ENCODE peak calls at places on chromosomes 5 and 9, in eight cellular contexts. One of them, this sample, is unnamed.
A peak's percentile ranks its signal among the peaks of the same experiment; 100 is the strongest.

GRCh38 chr9:99433555-99433954 is 211.5 kb downstream of the SEC61B start:
- DNase-seq in transverse colon: peak; percentile 9
- DNase-seq in suprapubic skin: no peak
- DNase-seq in sigmoid colon: no peak
- DNase-seq in upper lobe of left lung: peak; percentile 89
- DNase-seq in tibial nerve: no peak
- DNase-seq in A549: peak; percentile 63
- DNase-seq in ovary: no peak
- DNase-seq in this sample: peak; percentile 88

GRCh38 chr9:134364391-134365114 is 38.3 kb downstream of the RXRA start:
- DNase-seq in transverse colon: no peak
- DNase-seq in suprapubic skin: no peak
- DNase-seq in sigmoid colon: no peak
- DNase-seq in upper lobe of left lung: no peak
- DNase-seq in tibial nerve: no peak
- DNase-seq in A549: no peak
- DNase-seq in ovary: no peak
- DNase-seq in this sample: no peak

GRCh38 chr9:134522502-134522848 is 119.1 kb upstream of the COL5A1 start:
- DNase-seq in transverse colon: no peak
- DNase-seq in suprapubic skin: no peak
- DNase-seq in sigmoid colon: no peak
- DNase-seq in upper lobe of left lung: no peak
- DNase-seq in tibial nerve: no peak
- DNase-seq in A549: no peak
- DNase-seq in ovary: no peak
- DNase-seq in this sample: no peak

GRCh38 chr5:7828269-7828668 is 22.7 kb downstream of the CFAP90 start:
- DNase-seq in transverse colon: peak; percentile 11
- DNase-seq in suprapubic skin: no peak
- DNase-seq in sigmoid colon: no peak
- DNase-seq in upper lobe of left lung: peak; percentile 77
- DNase-seq in tibial nerve: no peak
- DNase-seq in A549: no peak
- DNase-seq in ovary: no peak
- DNase-seq in this sample: no peak

GRCh38 chr9:2158729-2159128 is 143.6 kb downstream of the SMARCA2 start:
- DNase-seq in transverse colon: no peak
- DNase-seq in suprapubic skin: no peak
- DNase-seq in sigmoid colon: no peak
- DNase-seq in upper lobe of left lung: no peak
- DNase-seq in tibial nerve: no peak
- DNase-seq in A549: no peak
- DNase-seq in ovary: no peak
- DNase-seq in this sample: no peak

GRCh38 chr9:112811518-112811917 is 61.0 kb downstream of the SNX30 start:
- DNase-seq in transverse colon: no peak
- DNase-seq in suprapubic skin: no peak
- DNase-seq in sigmoid colon: no peak
- DNase-seq in upper lobe of left lung: no peak
- DNase-seq in tibial nerve: no peak
- DNase-seq in A549: no peak
- DNase-seq in ovary: no peak
- DNase-seq in this sample: peak; percentile 60

GRCh38 chr9:91162784-91163440 is 198.8 kb downstream of the AUH start:
- DNase-seq in transverse colon: peak; percentile 75
- DNase-seq in suprapubic skin: no peak
- DNase-seq in sigmoid colon: no peak
- DNase-seq in upper lobe of left lung: peak; percentile 84
- DNase-seq in tibial nerve: no peak
- DNase-seq in A549: no peak
- DNase-seq in ovary: no peak
- DNase-seq in this sample: no peak

GRCh38 chr5:111135946-111136345 is 43.8 kb downstream of the WDR36 start:
- DNase-seq in transverse colon: no peak
- DNase-seq in suprapubic skin: no peak
- DNase-seq in sigmoid colon: no peak
- DNase-seq in upper lobe of left lung: no peak
- DNase-seq in tibial nerve: no peak
- DNase-seq in A549: no peak
- DNase-seq in ovary: no peak
- DNase-seq in this sample: no peak

GRCh38 chr9:109454041-109454440 is 44.1 kb downstream of the PTPN3 start:
- DNase-seq in transverse colon: no peak
- DNase-seq in suprapubic skin: no peak
- DNase-seq in sigmoid colon: no peak
- DNase-seq in upper lobe of left lung: no peak
- DNase-seq in tibial nerve: no peak
- DNase-seq in A549: no peak
- DNase-seq in ovary: no peak
- DNase-seq in this sample: no peak

GRCh38 chr5:133113331-133114061 is 61.7 kb downstream of the HSPA4 start:
- DNase-seq in transverse colon: no peak
- DNase-seq in suprapubic skin: no peak
- DNase-seq in sigmoid colon: no peak
- DNase-seq in upper lobe of left lung: no peak
- DNase-seq in tibial nerve: no peak
- DNase-seq in A549: no peak
- DNase-seq in ovary: no peak
- DNase-seq in this sample: no peak

GRCh38 chr9:106860731-106861584 is 2.0 kb upstream of the ZNF462 start:
- DNase-seq in transverse colon: peak; percentile 46
- DNase-seq in suprapubic skin: no peak
- DNase-seq in sigmoid colon: peak; percentile 75
- DNase-seq in upper lobe of left lung: no peak
- DNase-seq in tibial nerve: peak; percentile 19
- DNase-seq in A549: no peak
- DNase-seq in ovary: peak; percentile 49
- DNase-seq in this sample: no peak

GRCh38 chr9:117414906-117415583 is at the start of gene ASTN2:
- DNase-seq in transverse colon: no peak
- DNase-seq in suprapubic skin: no peak
- DNase-seq in sigmoid colon: no peak
- DNase-seq in upper lobe of left lung: no peak
- DNase-seq in tibial nerve: no peak
- DNase-seq in A549: no peak
- DNase-seq in ovary: no peak
- DNase-seq in this sample: no peak

GRCh38 chr5:177610131-177610769 is 10.3 kb downstream of the B4GALT7 start:
- DNase-seq in transverse colon: no peak
- DNase-seq in suprapubic skin: no peak
- DNase-seq in sigmoid colon: no peak
- DNase-seq in upper lobe of left lung: no peak
- DNase-seq in tibial nerve: no peak
- DNase-seq in A549: no peak
- DNase-seq in ovary: no peak
- DNase-seq in this sample: peak; percentile 88

GRCh38 chr5:120464627-120465280 is 654 bp downstream of the PRR16 start:
- DNase-seq in transverse colon: peak; percentile 23
- DNase-seq in suprapubic skin: peak; percentile 76
- DNase-seq in sigmoid colon: peak; percentile 75
- DNase-seq in upper lobe of left lung: peak; percentile 33
- DNase-seq in tibial nerve: no peak
- DNase-seq in A549: no peak
- DNase-seq in ovary: no peak
- DNase-seq in this sample: no peak

GRCh38 chr9:32394381-32395049 is 10.1 kb downstream of the ACO1 start:
- DNase-seq in transverse colon: no peak
- DNase-seq in suprapubic skin: no peak
- DNase-seq in sigmoid colon: no peak
- DNase-seq in upper lobe of left lung: no peak
- DNase-seq in tibial nerve: no peak
- DNase-seq in A549: no peak
- DNase-seq in ovary: no peak
- DNase-seq in this sample: no peak

GRCh38 chr9:136011703-136012496 is 50.7 kb upstream of the UBAC1 start:
- DNase-seq in transverse colon: peak; percentile 60
- DNase-seq in suprapubic skin: no peak
- DNase-seq in sigmoid colon: peak; percentile 94
- DNase-seq in upper lobe of left lung: peak; percentile 58
- DNase-seq in tibial nerve: peak; percentile 76
- DNase-seq in A549: no peak
- DNase-seq in ovary: peak; percentile 93
- DNase-seq in this sample: peak; percentile 94

GRCh38 chr5:77010281-77010680 is 19.9 kb upstream of the AGGF1 start:
- DNase-seq in transverse colon: no peak
- DNase-seq in suprapubic skin: no peak
- DNase-seq in sigmoid colon: no peak
- DNase-seq in upper lobe of left lung: no peak
- DNase-seq in tibial nerve: no peak
- DNase-seq in A549: no peak
- DNase-seq in ovary: no peak
- DNase-seq in this sample: no peak

GRCh38 chr5:21661129-21661528 is 1192.0 kb downstream of the CDH12 start:
- DNase-seq in transverse colon: no peak
- DNase-seq in suprapubic skin: no peak
- DNase-seq in sigmoid colon: no peak
- DNase-seq in upper lobe of left lung: no peak
- DNase-seq in tibial nerve: no peak
- DNase-seq in A549: no peak
- DNase-seq in ovary: no peak
- DNase-seq in this sample: no peak

GRCh38 chr5:78601622-78602314 is 46.8 kb downstream of the LHFPL2 start:
- DNase-seq in transverse colon: no peak
- DNase-seq in suprapubic skin: no peak
- DNase-seq in sigmoid colon: no peak
- DNase-seq in upper lobe of left lung: no peak
- DNase-seq in tibial nerve: no peak
- DNase-seq in A549: no peak
- DNase-seq in ovary: no peak
- DNase-seq in this sample: no peak

GRCh38 chr5:124920909-124921666 is 174.6 kb upstream of the ZNF608 start:
- DNase-seq in transverse colon: no peak
- DNase-seq in suprapubic skin: no peak
- DNase-seq in sigmoid colon: no peak
- DNase-seq in upper lobe of left lung: no peak
- DNase-seq in tibial nerve: no peak
- DNase-seq in A549: no peak
- DNase-seq in ovary: no peak
- DNase-seq in this sample: no peak

GRCh38 chr9:136081113-136081825 is 13.8 kb downstream of the NACC2 start:
- DNase-seq in transverse colon: no peak
- DNase-seq in suprapubic skin: peak; percentile 54
- DNase-seq in sigmoid colon: peak; percentile 87
- DNase-seq in upper lobe of left lung: peak; percentile 47
- DNase-seq in tibial nerve: no peak
- DNase-seq in A549: no peak
- DNase-seq in ovary: no peak
- DNase-seq in this sample: no peak

DNA sequence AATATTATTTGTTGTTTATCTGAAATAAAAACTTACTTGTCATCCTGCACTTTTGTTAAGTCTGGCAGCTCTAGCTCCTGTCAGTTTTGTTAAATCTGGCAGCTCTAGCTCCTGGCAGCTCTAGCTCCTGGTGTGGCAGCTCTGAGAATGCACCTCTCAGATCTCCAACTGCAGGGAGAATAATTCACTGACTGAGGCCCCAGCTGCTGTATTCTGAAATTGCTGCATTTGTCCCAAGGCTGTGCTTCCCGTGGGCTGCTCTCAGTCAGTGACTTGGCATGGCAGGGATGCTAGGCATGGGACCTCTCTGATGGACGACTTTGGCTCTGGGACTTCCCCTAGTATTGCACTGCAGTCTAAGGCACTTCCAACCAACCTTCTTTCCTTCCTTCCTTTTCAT is 475.7 kb downstream of the CCDC171 start:
- DNase-seq in transverse colon: no peak
- DNase-seq in suprapubic skin: no peak
- DNase-seq in sigmoid colon: no peak
- DNase-seq in upper lobe of left lung: no peak
- DNase-seq in tibial nerve: no peak
- DNase-seq in A549: no peak
- DNase-seq in ovary: no peak
- DNase-seq in this sample: no peak
- TF ChIP-seq EP300 in transverse colon: no peak
- TF ChIP-seq EP300 in suprapubic skin: no peak
- TF ChIP-seq EP300 in sigmoid colon: no peak
- TF ChIP-seq EP300 in upper lobe of left lung: no peak
- TF ChIP-seq EP300 in tibial nerve: no peak
- TF ChIP-seq EP300 in A549: no peak
- TF ChIP-seq EP300 in ovary: no peak
- TF ChIP-seq EP300 in this sample: no peak

DNA sequence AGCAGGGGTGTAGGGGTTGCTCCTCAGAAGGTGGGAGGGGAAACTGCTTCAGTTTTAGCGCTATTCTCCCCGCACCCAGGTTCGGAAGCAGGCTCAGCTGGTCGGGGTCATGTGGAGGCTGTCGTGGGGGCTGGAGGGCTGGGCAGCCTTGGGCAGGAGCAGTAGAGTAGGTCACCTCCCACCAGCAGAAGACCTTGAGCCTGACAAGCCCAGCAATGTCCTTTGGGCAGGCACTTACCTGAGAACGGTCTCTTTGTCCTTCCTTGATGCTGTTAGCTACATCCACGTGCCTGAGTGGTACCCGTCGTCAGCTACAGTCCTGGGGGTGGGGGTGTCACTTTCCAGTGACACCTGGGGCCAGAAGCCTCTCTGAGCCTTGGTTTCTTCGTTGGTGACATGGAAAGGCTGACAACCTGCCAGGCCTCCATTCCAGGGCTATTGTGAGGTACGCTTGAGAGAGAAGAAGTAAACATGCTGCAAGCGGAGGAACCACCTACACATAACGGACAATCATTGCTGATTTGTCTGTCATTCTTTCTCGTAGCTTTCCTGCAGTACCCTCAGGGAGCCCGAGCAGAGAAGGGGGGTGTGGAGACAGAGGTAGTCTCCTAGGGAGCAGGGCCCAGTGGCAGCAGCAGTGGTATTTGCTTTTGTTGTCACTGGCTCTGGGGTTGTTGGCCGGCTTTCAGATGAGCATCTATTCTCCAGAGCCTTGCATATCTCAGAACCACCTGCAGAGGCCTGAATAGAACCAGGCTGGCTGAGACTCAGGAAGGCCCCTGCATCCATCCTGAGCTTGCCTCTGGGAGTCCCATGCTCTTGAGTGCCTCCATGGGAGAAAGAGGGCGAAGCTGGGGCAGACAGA is 20.1 kb downstream of the ENHO start:
- DNase-seq in transverse colon: no peak
- DNase-seq in suprapubic skin: no peak
- DNase-seq in sigmoid colon: no peak
- DNase-seq in upper lobe of left lung: no peak
- DNase-seq in tibial nerve: no peak
- DNase-seq in A549: no peak
- DNase-seq in ovary: no peak
- DNase-seq in this sample: no peak
- TF ChIP-seq EP300 in transverse colon: no peak
- TF ChIP-seq EP300 in suprapubic skin: no peak
- TF ChIP-seq EP300 in sigmoid colon: no peak
- TF ChIP-seq EP300 in upper lobe of left lung: no peak
- TF ChIP-seq EP300 in tibial nerve: no peak
- TF ChIP-seq EP300 in A549: no peak
- TF ChIP-seq EP300 in ovary: no peak
- TF ChIP-seq EP300 in this sample: no peak

GRCh38 chr9:125428515-125429467 is 167.2 kb downstream of the GAPVD1 start:
- DNase-seq in transverse colon: no peak
- DNase-seq in suprapubic skin: no peak
- DNase-seq in sigmoid colon: peak; percentile 64
- DNase-seq in upper lobe of left lung: no peak
- DNase-seq in tibial nerve: no peak
- DNase-seq in A549: no peak
- DNase-seq in ovary: no peak
- DNase-seq in this sample: no peak
- TF ChIP-seq EP300 in transverse colon: no peak
- TF ChIP-seq EP300 in suprapubic skin: no peak
- TF ChIP-seq EP300 in sigmoid colon: no peak
- TF ChIP-seq EP300 in upper lobe of left lung: no peak
- TF ChIP-seq EP300 in tibial nerve: no peak
- TF ChIP-seq EP300 in A549: no peak
- TF ChIP-seq EP300 in ovary: no peak
- TF ChIP-seq EP300 in this sample: no peak

GRCh38 chr5:61177716-61178115 is 15.4 kb upstream of the SMIM15 start:
- DNase-seq in transverse colon: no peak
- DNase-seq in suprapubic skin: no peak
- DNase-seq in sigmoid colon: no peak
- DNase-seq in upper lobe of left lung: no peak
- DNase-seq in tibial nerve: no peak
- DNase-seq in A549: no peak
- DNase-seq in ovary: no peak
- DNase-seq in this sample: no peak
- TF ChIP-seq EP300 in transverse colon: no peak
- TF ChIP-seq EP300 in suprapubic skin: no peak
- TF ChIP-seq EP300 in sigmoid colon: no peak
- TF ChIP-seq EP300 in upper lobe of left lung: no peak
- TF ChIP-seq EP300 in tibial nerve: no peak
- TF ChIP-seq EP300 in A549: no peak
- TF ChIP-seq EP300 in ovary: no peak
- TF ChIP-seq EP300 in this sample: no peak